ENCODE peak calls at places on chromosomes 11 and 22, in five cellular contexts. R is uterus, D is cardiac fibroblast, I is MM.1S, L is fibroblast of lung. O is an unnamed sample.

GRCh38 chr11:62724171-62724570 is 3.1 kb downstream of the HNRNPUL2 start:
- DNase-seq in L (no peak), I (no peak), R (no peak), D (no peak), O (no peak)

GRCh38 chr11:42631223-42631843 is 680.5 kb upstream of the API5 start:
- DNase-seq in R (no peak), I (peak), D (peak), L (peak), O (no peak)

GRCh38 chr11:14308897-14309387 is 50.0 kb downstream of the RRAS2 start:
- DNase-seq in R (no peak), I (no peak), L (no peak), D (no peak), O (no peak)

GRCh38 chr11:17531071-17531817 is 13.0 kb downstream of the USH1C start:
- DNase-seq in L (no peak), D (no peak), I (no peak), R (no peak), O (no peak)

GRCh38 chr22:28142361-28142801 is 223.3 kb upstream of the PITPNB start:
- DNase-seq in D (peak), R (no peak), L (peak), I (no peak), O (no peak)

GRCh38 chr22:25051983-25052710 is 99.6 kb downstream of the KIAA1671 start:
- DNase-seq in D (no peak), L (no peak), R (no peak), I (no peak), O (peak)

GRCh38 chr22:25282671-25283561 is 63.5 kb downstream of the CRYBB2 start:
- DNase-seq in D (no peak), I (no peak), R (no peak), L (no peak), O (no peak)

GRCh38 chr11:705646-706438 is at the start of gene EPS8L2:
- DNase-seq in D (no peak), R (no peak), L (no peak), I (no peak), O (peak)

GRCh38 chr11:134291196-134291595 is 15.0 kb downstream of the GLB1L3 start:
- DNase-seq in L (no peak), D (no peak), I (no peak), R (no peak), O (no peak)

GRCh38 chr11:27646051-27646818 is 54.0 kb downstream of the BDNF start:
- DNase-seq in I (no peak), D (no peak), R (no peak), L (no peak), O (no peak)

GRCh38 chr22:42595434-42595833 is 19.2 kb downstream of the POLDIP3 start:
- DNase-seq in D (no peak), I (no peak), R (no peak), L (peak), O (no peak)

GRCh38 chr22:20945578-20945934 is 21.5 kb upstream of the AIFM3 start:
- DNase-seq in R (no peak), I (no peak), D (no peak), L (no peak), O (no peak)

GRCh38 chr11:16511109-16511806 is 154.9 kb upstream of the SOX6 start:
- DNase-seq in R (no peak), D (peak), I (no peak), L (peak), O (no peak)

GRCh38 chr22:37972527-37972926 is 11.8 kb downstream of the SOX10 start:
- DNase-seq in D (no peak), R (no peak), L (no peak), I (no peak), O (no peak)

GRCh38 chr11:125175896-125176575 is 11.5 kb downstream of the PKNOX2 start:
- DNase-seq in D (no peak), L (no peak), R (no peak), I (no peak), O (no peak)

GRCh38 chr11:13761712-13762111 is 93.2 kb downstream of the FAR1 start:
- DNase-seq in R (no peak), L (peak), D (no peak), I (no peak), O (no peak)

GRCh38 chr11:14414470-14415461 is 55.8 kb upstream of the RRAS2 start:
- DNase-seq in D (peak), R (no peak), I (no peak), L (peak), O (no peak)

GRCh38 chr11:27025957-27026356 is 14.7 kb upstream of the BBOX1 start:
- DNase-seq in L (no peak), R (no peak), I (no peak), D (no peak), O (no peak)

GRCh38 chr22:45064313-45065268 is 54.8 kb upstream of the PHF21B start:
- DNase-seq in D (peak), R (no peak), L (peak), I (no peak), O (no peak)

GRCh38 chr11:96000064-96000463 is 76.2 kb upstream of the MTMR2 start:
- DNase-seq in I (peak), D (peak), L (no peak), R (no peak), O (no peak)

GRCh38 chr11:79488286-79488685 is 47.5 kb upstream of the TENM4 start:
- DNase-seq in L (no peak), D (no peak), R (peak), I (no peak), O (no peak)

GRCh38 chr22:37999640-38000272 is 15.4 kb upstream of the SOX10 start:
- DNase-seq in I (no peak), D (peak), R (no peak), L (peak), O (no peak)

GRCh38 chr11:36033082-36033751 is 89.4 kb downstream of the LDLRAD3 start:
- DNase-seq in R (no peak), L (no peak), I (no peak), D (peak), O (no peak)

GRCh38 chr11:126431401-126432064 is 76.0 kb downstream of the ST3GAL4 start:
- DNase-seq in R (peak), D (peak), I (no peak), L (peak), O (peak)

GRCh38 chr11:35661539-35661938 is 1.0 kb upstream of the TRIM44 start:
- DNase-seq in L (no peak), R (no peak), D (no peak), I (no peak), O (no peak)

GRCh38 chr22:49826603-49827306 is 918 bp downstream of the BRD1 start:
- DNase-seq in I (peak), R (peak), L (peak), D (peak), O (peak)

GRCh38 chr22:31754813-31755212 is 994 bp downstream of the DEPDC5 start:
- DNase-seq in D (no peak), I (no peak), L (no peak), R (no peak), O (no peak)

GRCh38 chr22:46162771-46163170 is 12.4 kb downstream of the PPARA start:
- DNase-seq in D (no peak), L (no peak), I (no peak), R (no peak), O (no peak)

GRCh38 chr11:36102868-36103267 is 159.0 kb downstream of the LDLRAD3 start:
- DNase-seq in L (no peak), R (no peak), I (no peak), D (no peak), O (no peak)

GRCh38 chr11:839280-839623 is 3.1 kb downstream of the POLR2L start:
- DNase-seq in L (no peak), I (no peak), D (no peak), R (no peak), O (no peak)

GRCh38 chr11:133819114-133819513 is 26.2 kb downstream of the SPATA19 start:
- DNase-seq in D (no peak), L (no peak), R (no peak), I (no peak), O (no peak)

GRCh38 chr11:78216021-78216420 is 27.3 kb downstream of the USP35 start:
- DNase-seq in R (no peak), I (no peak), L (no peak), D (no peak), O (no peak)

GRCh38 chr11:117978982-117979381 is 7.2 kb upstream of the IL10RA start:
- DNase-seq in D (no peak), I (no peak), R (no peak), L (no peak), O (no peak)

GRCh38 chr11:19735512-19735911 is 22.9 kb downstream of the NAV2 start:
- DNase-seq in L (peak), I (no peak), D (peak), R (no peak), O (no peak)

DNA sequence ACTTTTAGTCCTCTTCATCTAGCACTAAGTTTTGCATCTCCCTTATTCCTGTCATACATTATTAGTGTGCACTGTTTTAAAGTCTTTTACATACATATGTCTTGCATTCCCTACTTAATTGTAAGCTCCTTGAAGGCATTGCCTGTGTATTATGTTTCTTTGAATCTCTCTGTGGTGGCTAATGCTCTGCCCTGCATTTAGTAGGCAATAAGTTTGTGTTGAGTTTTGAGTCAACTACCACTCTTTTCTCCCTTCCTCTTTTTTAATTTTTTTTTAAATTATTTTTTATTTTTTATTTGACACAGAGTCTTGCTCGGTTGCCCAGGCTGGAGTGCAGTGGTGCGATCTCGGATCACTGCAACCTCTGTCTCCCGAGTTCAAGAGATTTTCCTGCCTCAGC is 78.9 kb downstream of the ZBTB16 start:
- DNase-seq in R (no peak), I (no peak), L (no peak), D (no peak), O (no peak)
- H3K4me3 ChIP-seq in R (no peak), I (no peak), L (no peak), D (no peak), O (no peak)

GRCh38 chr11:84721561-84721961 is 905.6 kb downstream of the DLG2 start:
- DNase-seq in D (no peak), R (no peak), L (no peak), I (peak), O (no peak)

GRCh38 chr11:84719935-84720577 is 907.1 kb downstream of the DLG2 start:
- DNase-seq in L (no peak), R (no peak), I (no peak), D (no peak), O (peak)

GRCh38 chr11:84720706-84721402 is 906.3 kb downstream of the DLG2 start:
- DNase-seq in L (peak), D (no peak), I (peak), R (peak), O (peak)

DNA sequence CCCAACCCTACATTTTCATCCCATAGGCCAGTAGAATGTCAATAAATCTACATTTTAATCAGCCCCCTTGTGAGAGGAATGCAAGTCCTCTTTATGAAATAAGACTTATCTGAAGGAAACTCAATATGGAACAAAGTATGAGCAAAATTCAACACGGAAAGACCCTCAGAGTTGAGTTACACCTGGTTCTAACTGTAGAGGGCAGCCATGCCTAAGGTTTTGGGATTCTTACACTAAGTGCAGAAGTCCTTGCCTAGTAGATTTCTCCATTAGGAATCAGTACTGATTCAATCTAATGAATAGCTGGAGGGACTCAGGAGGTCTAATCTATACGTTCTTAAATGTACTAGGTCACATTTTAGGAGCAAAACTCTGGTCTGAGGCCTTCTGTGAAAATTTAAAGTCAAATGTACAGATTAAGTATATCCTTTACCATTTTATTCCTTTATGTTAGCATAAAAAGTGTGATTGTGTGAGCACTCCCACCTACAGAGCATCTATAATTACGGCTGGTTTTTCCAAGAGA is 904.5 kb downstream of the DLG2 start:
- DNase-seq in I (peak), R (no peak), L (no peak), D (no peak), O (no peak)
- TF ChIP-seq CTCF in I (peak), R (no peak), L (no peak), D (no peak), O (no peak)

DNA sequence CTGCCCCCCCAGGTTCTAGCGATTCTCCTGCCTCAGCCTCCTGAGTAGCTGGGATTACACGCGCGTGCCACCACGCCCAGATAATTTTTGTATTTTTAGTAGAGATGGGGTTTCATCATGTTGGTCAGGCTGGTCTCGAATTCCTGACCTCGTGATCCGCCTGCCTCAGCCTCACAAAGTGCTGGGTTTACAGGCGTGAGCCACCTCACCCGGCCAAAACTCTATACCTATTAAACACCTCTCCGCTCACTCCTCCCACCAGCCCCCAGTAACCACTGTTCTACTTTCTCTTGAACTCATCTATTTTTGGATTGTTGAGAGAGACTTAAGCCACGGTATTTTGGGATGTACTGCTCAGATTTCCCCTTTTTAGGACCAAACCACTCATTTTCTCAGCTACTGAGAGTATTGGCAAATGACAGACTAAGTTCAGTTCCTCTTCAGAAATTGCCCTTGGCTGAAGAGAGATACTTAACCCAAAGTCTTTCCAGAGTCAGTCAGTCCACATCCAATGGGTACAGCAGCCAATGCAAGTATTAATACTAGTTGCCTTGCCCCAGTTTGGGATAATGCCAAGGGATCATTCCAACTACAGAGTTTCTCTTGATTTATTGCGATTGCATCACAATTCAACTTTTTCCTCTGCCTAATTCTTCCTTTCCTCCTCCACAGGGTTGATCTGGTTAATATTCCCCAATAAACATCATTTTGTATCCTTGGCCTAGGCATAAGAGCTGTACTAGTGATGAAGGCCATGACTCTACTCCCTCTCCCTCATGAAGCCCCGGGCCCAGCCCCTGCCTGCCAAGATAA is 36.8 kb upstream of the CSTF3 start:
- DNase-seq in I (no peak), L (no peak), R (no peak), D (no peak), O (no peak)
- H3K4me3 ChIP-seq in I (no peak), L (no peak), R (no peak), D (no peak), O (no peak)

GRCh38 chr11:116615211-116615865 is 157.4 kb downstream of the BUD13 start:
- DNase-seq in D (no peak), I (no peak), R (no peak), L (no peak), O (no peak)
- TF ChIP-seq CTCF in D (no peak), I (no peak), R (no peak), L (no peak), O (no peak)